ENCODE peak calls at places on chromosomes 12 and 14, in six cellular contexts. N is Peyer's patch, Z is HCT116, G is left ventricle myocardium inferior, B is lower leg skin, W is AG10803. X is an unnamed sample.

GRCh38 chr12:45557020-45557419 is 172.5 kb upstream of the ARID2 start:
- DNase-seq in W (no peak), N (no peak), B (no peak), G (no peak), Z (no peak), X (no peak)

GRCh38 chr14:104436047-104436531 is 143.5 kb upstream of the C14orf180 start:
- DNase-seq in B (peak), G (peak), W (peak), Z (no peak), N (peak), X (no peak)

GRCh38 chr12:75177997-75178396 is 31.6 kb downstream of the KCNC2 start:
- DNase-seq in W (peak), Z (peak), B (no peak), G (no peak), N (no peak), X (no peak)

GRCh38 chr12:51910168-51910567 is 2.9 kb downstream of the ACVRL1 start:
- DNase-seq in G (no peak), N (peak), B (peak), W (peak), Z (no peak), X (no peak)

GRCh38 chr14:35826952-35827416 is 846 bp downstream of the BRMS1L start:
- DNase-seq in Z (no peak), B (no peak), N (no peak), W (no peak), G (no peak), X (no peak)

GRCh38 chr12:107355612-107356011 is 262.3 kb upstream of the CRY1 start:
- DNase-seq in G (no peak), W (no peak), N (no peak), Z (no peak), B (no peak), X (no peak)

GRCh38 chr14:100982356-100982755 is 78.8 kb upstream of the RTL1 start:
- DNase-seq in W (no peak), Z (no peak), G (no peak), B (no peak), N (no peak), X (no peak)

GRCh38 chr14:53148612-53149202 is 4.4 kb downstream of the DDHD1 start:
- DNase-seq in B (no peak), W (peak), G (no peak), Z (no peak), N (no peak), X (no peak)

GRCh38 chr12:52278931-52279682 is 4.7 kb downstream of the KRT86 start:
- DNase-seq in W (peak), N (peak), Z (peak), B (peak), G (peak), X (peak)

GRCh38 chr12:66044731-66045130 is 85.8 kb downstream of the LLPH start:
- DNase-seq in B (no peak), N (no peak), Z (no peak), G (no peak), W (peak), X (no peak)
- TF ChIP-seq CTCF in B (no peak), N (no peak), Z (no peak), G (no peak), W (no peak), X (no peak)

GRCh38 chr12:60094436-60094835 is 498.6 kb downstream of the SLC16A7 start:
- DNase-seq in W (no peak), G (no peak), B (no peak), Z (no peak), N (no peak), X (no peak)

GRCh38 chr12:60096727-60097126 is 500.9 kb downstream of the SLC16A7 start:
- DNase-seq in N (no peak), W (no peak), G (no peak), Z (no peak), B (no peak), X (no peak)

GRCh38 chr12:60093428-60093827 is 497.6 kb downstream of the SLC16A7 start:
- DNase-seq in G (no peak), Z (no peak), W (peak), N (no peak), B (no peak), X (no peak)
- TF ChIP-seq CTCF in G (no peak), Z (no peak), W (no peak), N (no peak), B (no peak), X (no peak)

DNA sequence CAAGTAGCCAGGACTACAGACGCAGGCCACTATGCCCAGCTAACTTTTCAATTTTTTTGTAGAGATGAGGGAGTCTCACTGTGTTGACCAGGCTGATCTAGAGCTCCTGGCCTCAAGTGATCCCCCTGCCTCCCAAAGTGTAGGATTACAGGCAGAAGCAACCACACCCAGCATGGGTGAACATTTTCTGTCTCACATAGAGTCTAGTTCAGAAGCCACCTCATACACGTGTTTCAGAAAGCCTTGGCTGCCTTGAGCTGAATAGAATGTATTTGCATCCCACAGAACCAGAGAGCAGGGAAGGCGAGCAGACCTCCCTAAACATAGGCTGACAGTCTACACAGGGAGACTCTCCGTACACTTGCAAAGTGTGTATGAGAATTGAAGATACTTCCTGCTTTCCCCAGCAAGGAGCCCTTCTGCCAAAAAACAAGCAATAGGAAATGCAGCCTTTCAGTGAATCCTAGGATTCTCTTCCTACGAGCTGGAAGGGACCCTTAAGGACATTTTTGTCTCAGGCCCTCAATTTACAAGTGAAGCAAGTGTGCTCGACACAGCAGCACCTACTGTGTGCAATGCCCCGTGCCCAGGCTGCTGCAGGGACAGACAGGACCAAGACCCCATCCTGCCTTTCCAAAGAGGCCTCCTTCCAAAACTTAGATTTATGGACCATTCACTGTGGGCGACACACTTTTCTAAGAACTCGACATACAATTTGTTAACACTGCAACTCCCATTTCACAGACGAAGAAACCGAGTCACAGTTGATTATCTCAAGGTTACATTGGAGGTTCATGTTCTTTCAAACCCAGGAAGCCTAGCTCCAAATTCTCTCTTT is 11.2 kb downstream of the NUAK1 start:
- DNase-seq in N (no peak), Z (no peak), B (peak), W (peak), G (no peak), X (no peak)
- TF ChIP-seq CTCF in N (no peak), Z (no peak), B (no peak), W (peak), G (no peak), X (no peak)

GRCh38 chr14:70086685-70087379 is 101.9 kb downstream of the SLC8A3 start:
- DNase-seq in B (no peak), N (peak), Z (peak), W (peak), G (no peak), X (peak)

GRCh38 chr14:70093156-70093555 is 95.6 kb downstream of the SLC8A3 start:
- DNase-seq in G (no peak), B (no peak), W (no peak), N (no peak), Z (no peak), X (no peak)

GRCh38 chr14:70084226-70084625 is 104.5 kb downstream of the SLC8A3 start:
- DNase-seq in B (no peak), W (no peak), Z (no peak), N (no peak), G (no peak), X (no peak)

GRCh38 chr14:70087380-70087697 is 101.4 kb downstream of the SLC8A3 start:
- DNase-seq in Z (no peak), B (no peak), N (no peak), G (no peak), W (no peak), X (no peak)
- TF ChIP-seq CTCF in Z (no peak), B (no peak), N (no peak), G (no peak), W (no peak), X (no peak)

DNA sequence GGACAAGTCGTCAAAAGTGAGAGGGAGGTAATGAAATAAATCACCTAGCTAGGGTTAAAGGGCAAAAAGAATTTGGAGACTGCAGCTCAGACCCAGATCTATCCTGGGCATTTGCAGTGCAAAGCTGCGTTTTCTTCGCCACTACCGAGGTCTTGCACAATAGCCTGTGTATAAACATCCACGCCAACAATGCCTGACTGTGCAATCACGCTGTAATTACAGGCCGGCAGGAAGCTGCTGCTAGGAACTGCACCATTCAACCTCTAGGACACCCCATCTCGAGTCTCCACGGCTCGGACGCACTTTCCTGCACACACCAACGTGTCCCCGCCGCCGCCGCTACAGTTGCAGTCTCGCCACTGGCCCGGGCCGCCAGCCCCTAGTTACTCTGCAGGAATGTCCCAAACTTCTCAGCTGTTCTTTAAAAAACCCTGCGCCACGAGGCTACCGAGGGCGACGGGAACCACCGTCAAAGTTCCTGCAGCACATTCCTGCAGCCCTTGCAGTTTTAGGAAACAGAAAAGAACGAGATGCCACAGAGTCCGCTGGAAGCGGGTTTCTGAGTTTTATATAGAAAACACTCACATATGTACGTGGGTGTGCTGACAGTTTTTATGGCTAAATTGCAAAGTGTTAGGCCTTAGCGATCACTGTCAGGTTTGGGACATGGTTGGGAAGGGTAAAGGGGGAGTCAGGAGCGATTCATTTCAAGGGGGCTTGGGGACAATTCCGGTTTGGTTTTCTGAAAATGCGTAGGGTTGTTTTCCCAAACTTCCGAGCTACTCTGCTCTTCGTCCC is 65.6 kb upstream of the PTGR2 start:
- DNase-seq in N (peak), W (peak), G (peak), Z (peak), B (peak), X (peak)
- TF ChIP-seq CTCF in N (peak), W (peak), G (peak), Z (no peak), B (no peak), X (peak)

GRCh38 chr12:28191690-28192089 is 1.4 kb downstream of the CCDC91 start:
- DNase-seq in N (no peak), Z (no peak), B (no peak), G (no peak), W (peak), X (peak)

GRCh38 chr12:28191018-28191595 is 851 bp downstream of the CCDC91 start:
- DNase-seq in W (no peak), Z (no peak), B (peak), N (no peak), G (no peak), X (peak)

GRCh38 chr12:28192145-28192544 is 1.9 kb downstream of the CCDC91 start:
- DNase-seq in N (no peak), G (no peak), W (no peak), Z (no peak), B (no peak), X (no peak)

GRCh38 chr12:28189774-28190320 is 409 bp upstream of the CCDC91 start:
- DNase-seq in Z (no peak), B (no peak), W (no peak), G (no peak), N (no peak), X (peak)

GRCh38 chr12:28190321-28191017 is at the start of gene CCDC91:
- DNase-seq in W (peak), B (peak), Z (peak), N (peak), G (peak), X (peak)
- TF ChIP-seq CTCF in W (no peak), B (no peak), Z (no peak), N (no peak), G (peak), X (peak)

DNA sequence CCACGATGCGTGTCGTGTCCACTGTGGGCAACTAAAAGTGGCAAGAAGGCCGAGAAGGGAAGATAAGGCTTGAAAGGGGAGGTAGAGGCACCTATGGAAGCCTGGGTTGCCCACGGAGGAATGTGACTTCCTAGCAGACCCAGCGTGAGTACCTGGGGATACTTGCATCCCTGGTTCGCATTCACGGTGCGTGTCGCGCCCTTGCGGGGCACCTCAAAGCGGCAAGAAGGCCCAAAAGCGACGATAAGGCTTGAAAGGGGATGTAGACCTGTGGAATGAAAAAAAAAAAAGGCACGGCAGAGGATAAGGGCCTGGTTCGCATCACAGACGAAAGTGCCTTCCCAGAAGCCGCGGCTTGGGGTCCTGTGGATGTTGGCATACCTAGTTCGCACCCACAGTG is 282.9 kb downstream of the ALG10 start:
- DNase-seq in N (no peak), Z (no peak), G (no peak), B (no peak), W (no peak), X (no peak)
- TF ChIP-seq CTCF in N (no peak), Z (no peak), G (no peak), B (no peak), W (no peak), X (no peak)

DNA sequence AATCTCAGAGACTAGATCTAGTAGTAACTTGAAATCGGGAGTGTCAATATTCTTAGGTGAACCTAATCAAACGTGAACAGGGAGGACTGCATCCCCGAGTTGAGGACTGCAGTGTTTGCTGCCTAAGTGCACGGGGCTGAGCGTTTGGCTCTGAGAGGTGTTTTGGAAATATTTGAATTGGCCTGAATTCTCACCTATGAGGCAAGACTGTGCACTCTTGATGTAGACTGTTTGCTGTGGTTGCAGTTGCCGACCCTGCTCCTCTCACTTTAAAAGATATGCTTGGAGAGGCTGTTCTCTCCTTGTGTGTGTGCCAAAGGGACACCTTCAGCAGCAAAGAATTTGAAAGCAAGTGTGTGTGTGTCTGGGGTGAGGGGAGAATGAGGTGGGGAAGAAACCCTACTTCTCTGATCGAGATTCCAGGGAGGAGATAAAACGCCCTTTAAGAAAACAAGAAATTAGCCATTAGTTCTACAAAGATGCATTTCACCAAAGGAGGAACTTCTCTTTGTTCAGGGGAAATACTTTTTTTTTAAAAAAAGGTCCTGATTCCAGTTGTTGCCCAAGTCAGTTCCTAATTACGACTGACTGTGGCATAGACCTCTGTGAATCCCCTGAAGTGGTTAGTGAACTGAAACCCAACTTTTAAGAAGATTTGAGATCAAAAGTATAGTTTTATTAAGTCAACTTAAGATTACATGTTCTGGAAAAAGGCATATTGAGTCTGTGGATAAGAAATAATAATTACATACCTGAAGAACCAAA is 106.6 kb downstream of the DYRK2 start:
- DNase-seq in N (no peak), Z (no peak), W (no peak), G (peak), B (no peak), X (no peak)
- TF ChIP-seq CTCF in N (no peak), Z (no peak), W (no peak), G (no peak), B (no peak), X (no peak)

GRCh38 chr12:76879710-76880025 is 849 bp upstream of the CSRP2 start:
- DNase-seq in Z (no peak), G (no peak), W (no peak), N (no peak), B (peak), X (no peak)

GRCh38 chr12:76878899-76879709 is at the start of gene CSRP2:
- DNase-seq in N (peak), W (peak), Z (peak), G (peak), B (peak), X (peak)

GRCh38 chr12:76876696-76877229 is 2.1 kb downstream of the CSRP2 start:
- DNase-seq in B (no peak), W (no peak), N (no peak), G (no peak), Z (no peak), X (no peak)

GRCh38 chr12:76880156-76881023 is 1.6 kb upstream of the CSRP2 start:
- DNase-seq in W (no peak), N (no peak), G (no peak), B (no peak), Z (no peak), X (no peak)

GRCh38 chr12:76878045-76878898 is 547 bp downstream of the CSRP2 start:
- DNase-seq in B (peak), N (no peak), W (no peak), Z (peak), G (no peak), X (peak)
- TF ChIP-seq CTCF in B (no peak), N (no peak), W (peak), Z (peak), G (no peak), X (no peak)

DNA sequence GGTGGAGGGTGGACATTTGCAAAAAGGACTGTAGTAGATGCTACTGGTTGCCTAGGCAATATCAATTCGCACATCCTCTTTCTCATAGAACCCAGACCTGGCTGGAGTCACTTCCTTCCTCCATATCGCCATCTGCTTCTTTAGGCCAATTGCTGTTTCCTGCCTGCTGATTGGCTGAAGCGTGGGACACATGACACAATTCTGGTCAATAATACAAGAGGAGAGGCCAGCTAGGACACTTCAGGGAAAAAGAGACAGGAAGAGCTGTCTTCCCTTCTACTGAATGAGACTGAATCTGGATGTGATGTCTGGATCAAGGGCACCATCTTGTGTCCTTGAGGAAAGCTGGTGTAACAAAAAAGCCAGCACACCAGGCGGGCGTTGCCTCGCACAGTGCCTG is 53.8 kb downstream of the TRPV4 start:
- DNase-seq in Z (no peak), B (no peak), G (no peak), N (no peak), W (no peak), X (no peak)
- TF ChIP-seq CTCF in Z (no peak), B (no peak), G (no peak), N (peak), W (no peak), X (no peak)

X was measured in activated CD8-positive, alpha-beta T cell treated with anti-CD3 and anti-CD28 coated beads for 36 hours.